ENCODE peak calls at places on chromosomes 6 and 20, in ten cellular contexts. D is PC-9, F is body of pancreas, Y is lower lobe of right lung, X is esophagus squamous epithelium, E is breast epithelium, C is heart left ventricle, S is OCI-LY7, P is cardiac muscle cell, N is tibial artery. W is an unnamed sample.

GRCh38 chr6:2396292-2396691 is 150.9 kb upstream of the GMDS start:
- DNase-seq in D (no peak), F (no peak), Y (no peak), X (no peak), E (no peak), C (no peak), S (no peak), P (no peak), N (no peak), W (no peak)

GRCh38 chr6:138099832-138100231 is 7.4 kb downstream of the PERP start:
- DNase-seq in D (peak; percentile 94), F (no peak), Y (no peak), X (no peak), E (no peak), C (no peak), S (no peak), P (peak; percentile 38), N (no peak), W (peak; percentile 53)

GRCh38 chr6:74785236-74785635 is 420.6 kb downstream of the COL12A1 start:
- DNase-seq in D (no peak), F (no peak), Y (no peak), X (no peak), E (no peak), C (no peak), S (no peak), P (peak; percentile 3), N (no peak), W (peak; percentile 10)

GRCh38 chr6:25360611-25361010 is 81.4 kb downstream of the CARMIL1 start:
- DNase-seq in D (no peak), F (no peak), Y (no peak), X (no peak), E (no peak), C (no peak), S (no peak), P (peak; percentile 75), N (no peak), W (peak; percentile 91)

GRCh38 chr6:155041781-155042279 is 46.7 kb downstream of the TIAM2 start:
- DNase-seq in D (no peak), F (peak; percentile 5), Y (no peak), X (no peak), E (no peak), C (no peak), S (no peak), P (peak; percentile 32), N (no peak), W (peak; percentile 12)

GRCh38 chr20:59580991-59581401 is 23.3 kb upstream of the PHACTR3 start:
- DNase-seq in D (no peak), F (no peak), Y (no peak), X (no peak), E (no peak), C (no peak), S (no peak), P (no peak), N (peak; percentile 42), W (no peak)

GRCh38 chr20:13249118-13249859 is 28.2 kb downstream of the ISM1 start:
- DNase-seq in D (no peak), F (no peak), Y (no peak), X (no peak), E (no peak), C (no peak), S (no peak), P (no peak), N (no peak), W (no peak)

GRCh38 chr20:56359212-56360132 is 698 bp downstream of the FAM210B start:
- DNase-seq in D (peak; percentile 56), F (peak; percentile 60), Y (peak; percentile 71), X (no peak), E (peak; percentile 58), C (peak; percentile 60), S (no peak), P (peak; percentile 82), N (peak; percentile 71), W (peak; percentile 72)

GRCh38 chr6:37232430-37233017 is 25.0 kb upstream of the TBC1D22B start:
- DNase-seq in D (peak; percentile 17), F (no peak), Y (no peak), X (no peak), E (no peak), C (no peak), S (no peak), P (no peak), N (no peak), W (no peak)

GRCh38 chr20:32538526-32538918 is 46.6 kb downstream of the NOL4L start:
- DNase-seq in D (peak; percentile 74), F (no peak), Y (no peak), X (no peak), E (no peak), C (peak; percentile 29), S (no peak), P (peak; percentile 57), N (no peak), W (peak; percentile 39)

GRCh38 chr6:43945778-43946100 is 175.7 kb downstream of the VEGFA start:
- DNase-seq in D (no peak), F (no peak), Y (no peak), X (no peak), E (no peak), C (no peak), S (no peak), P (no peak), N (no peak), W (no peak)

GRCh38 chr6:7541175-7542064 is at the start of gene DSP:
- DNase-seq in D (peak; percentile 65), F (peak; percentile 93), Y (peak; percentile 72), X (no peak), E (peak; percentile 85), C (peak; percentile 79), S (no peak), P (peak; percentile 8), N (no peak), W (no peak)

GRCh38 chr6:82072771-82073170 is 174.8 kb downstream of the IBTK start:
- DNase-seq in D (no peak), F (no peak), Y (no peak), X (no peak), E (no peak), C (no peak), S (no peak), P (no peak), N (no peak), W (peak; percentile 22)

GRCh38 chr6:114690625-114691024 is 347.8 kb upstream of the HS3ST5 start:
- DNase-seq in D (no peak), F (no peak), Y (no peak), X (no peak), E (no peak), C (no peak), S (no peak), P (no peak), N (no peak), W (no peak)
- H3K4me3 ChIP-seq in D (no peak overlapping the region), F (no peak overlapping the region), Y (no peak overlapping the region), X (no peak overlapping the region), E (no peak overlapping the region), C (no peak overlapping the region), S (no peak overlapping the region), P (no peak overlapping the region), N (no peak overlapping the region), W (no peak overlapping the region)

DNA sequence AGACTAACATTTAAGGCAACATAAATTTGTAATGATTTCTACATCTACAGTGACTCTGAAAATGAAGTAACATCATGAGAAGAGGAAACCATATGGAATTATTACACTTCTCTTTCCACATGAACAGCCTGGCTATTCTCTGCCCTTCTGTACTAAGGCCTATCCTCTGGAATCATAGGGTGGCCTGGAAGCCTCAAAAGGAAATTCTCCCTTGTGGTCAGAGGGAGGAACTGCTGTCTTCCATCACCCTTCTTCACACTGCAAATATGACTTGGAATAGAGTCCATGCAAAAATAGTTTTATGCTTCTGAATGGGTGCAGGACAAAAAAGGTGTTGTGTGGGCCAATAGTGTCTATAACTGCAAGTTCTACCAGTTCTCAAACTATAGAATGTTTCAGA is 44.6 kb upstream of the SH3BGRL2 start:
- DNase-seq in D (no peak), F (no peak), Y (no peak), X (no peak), E (no peak), C (no peak), S (peak; percentile 4), P (peak; percentile 58), N (no peak), W (peak; percentile 33)
- TF ChIP-seq CTCF in D (peak; percentile 45), F (peak; percentile 48), Y (peak; percentile 39), X (peak; percentile 7), E (no peak), C (peak; percentile 22), S (peak; percentile 58), P (peak; percentile 59), N (no peak), W (peak; percentile 64)

DNA sequence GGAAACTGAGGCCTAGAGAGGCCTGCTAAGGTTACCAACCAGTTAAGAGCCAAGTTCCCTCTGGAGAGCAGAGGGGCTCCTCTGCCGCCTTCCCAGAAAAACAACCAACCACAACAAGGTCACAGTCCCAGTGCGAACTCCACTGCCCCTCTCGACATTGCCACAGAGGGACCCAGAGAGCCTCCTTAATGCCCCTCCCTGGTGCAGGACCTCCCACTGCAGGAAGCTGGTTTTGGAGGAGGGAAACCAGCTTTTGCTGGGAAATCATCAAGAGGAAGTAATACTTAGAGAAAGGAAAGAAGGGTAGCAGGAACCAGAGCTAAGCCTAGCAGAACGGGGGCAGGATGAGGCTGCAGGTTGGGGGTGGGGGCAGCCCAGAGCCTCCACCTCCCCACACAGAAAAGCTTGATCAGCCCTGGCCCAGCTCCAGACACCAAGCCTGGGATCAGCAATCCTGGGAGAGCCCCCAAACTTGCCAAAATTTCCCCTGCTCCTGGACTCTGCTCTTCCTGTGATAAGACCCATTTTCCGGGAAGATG is 37.7 kb upstream of the SIRPA start:
- DNase-seq in D (no peak), F (no peak), Y (no peak), X (no peak), E (no peak), C (no peak), S (no peak), P (no peak), N (no peak), W (no peak)
- H3K4me3 ChIP-seq in D (no peak overlapping the region), F (no peak overlapping the region), Y (no peak overlapping the region), X (no peak overlapping the region), E (no peak overlapping the region), C (no peak overlapping the region), S (no peak overlapping the region), P (no peak overlapping the region), N (no peak overlapping the region), W (no peak overlapping the region)

DNA sequence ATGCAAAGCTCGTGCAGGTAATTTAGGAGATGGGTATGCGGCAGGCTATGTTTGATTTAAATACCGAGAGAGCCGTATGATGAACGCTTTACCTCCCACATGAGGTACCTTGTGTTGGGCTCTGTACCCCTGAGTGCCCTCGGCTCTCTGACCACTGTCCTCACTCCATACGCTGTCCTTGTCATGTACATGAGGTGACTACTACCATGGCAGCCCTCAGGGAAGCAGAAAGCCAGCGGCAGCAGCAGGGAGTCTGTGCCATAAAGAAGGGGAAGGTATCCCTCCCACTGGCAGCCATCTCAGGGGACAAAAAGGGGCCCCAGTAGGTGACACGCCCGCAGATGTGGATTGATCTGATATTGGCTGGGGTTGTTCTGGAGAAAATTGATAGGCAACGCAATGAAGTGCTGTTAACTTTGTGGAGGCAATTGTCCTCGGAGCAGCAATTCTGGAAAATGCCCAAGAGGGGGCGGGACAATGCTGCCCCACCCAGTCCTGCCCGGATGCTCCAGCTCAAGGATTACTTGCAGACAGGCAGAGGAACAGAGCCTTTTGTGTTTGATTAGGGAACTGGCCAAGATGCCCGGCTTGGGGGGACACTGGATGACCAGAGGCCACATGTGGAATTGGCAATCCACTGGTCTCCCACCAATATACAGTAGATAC is 38.0 kb upstream of the HSF2 start:
- DNase-seq in D (no peak), F (no peak), Y (no peak), X (no peak), E (no peak), C (no peak), S (no peak), P (no peak), N (no peak), W (no peak)
- TF ChIP-seq CTCF in D (no peak), F (no peak), Y (no peak), X (no peak), E (no peak), C (no peak), S (no peak), P (no peak), N (no peak), W (no peak)